ENCODE peak calls at places on chromosomes 16 and 17, in five cellular contexts. Q is H1, L is HCT116, X is K562, R is HepG2. T is an unnamed sample.

GRCh38 chr17:78654230-78654824 is 77.1 kb upstream of the DNAH17 start:
- DNase-seq in Q (no peak), L (no peak), X (no peak), R (no peak), T (no peak)

GRCh38 chr17:45345246-45345553 is 28.4 kb upstream of the MAP3K14 start:
- DNase-seq in Q (no peak), L (no peak), X (no peak), R (no peak), T (no peak)

GRCh38 chr17:80872011-80872929 is 119.4 kb upstream of the CHMP6 start:
- DNase-seq in Q (no peak), L (no peak), X (no peak), R (no peak), T (no peak)

GRCh38 chr17:18280766-18281165 is 20.3 kb downstream of the MIEF2 start:
- DNase-seq in Q (no peak), L (no peak), X (peak), R (no peak), T (no peak)

GRCh38 chr17:44794699-44795413 is 35.2 kb downstream of the GJC1 start:
- DNase-seq in Q (no peak), L (peak), X (peak), R (no peak), T (no peak)

GRCh38 chr16:30478766-30479478 is 6.4 kb downstream of the ITGAL start:
- DNase-seq in Q (no peak), L (no peak), X (peak), R (no peak), T (no peak)

GRCh38 chr17:2853111-2853721 is 57.0 kb downstream of the RAP1GAP2 start:
- DNase-seq in Q (peak), L (no peak), X (no peak), R (no peak), T (no peak)

GRCh38 chr16:51374346-51374745 is 223.3 kb upstream of the SALL1 start:
- DNase-seq in Q (no peak), L (no peak), X (no peak), R (no peak), T (no peak)

GRCh38 chr17:2947588-2947950 is 115.8 kb downstream of the OR1D5 start:
- DNase-seq in Q (no peak), L (no peak), X (no peak), R (no peak), T (no peak)

GRCh38 chr16:77570574-77570973 is 135.7 kb upstream of the ADAMTS18 start:
- DNase-seq in Q (no peak), L (no peak), X (no peak), R (no peak), T (no peak)

GRCh38 chr16:17359778-17360177 is 111.0 kb downstream of the XYLT1 start:
- DNase-seq in Q (no peak), L (no peak), X (no peak), R (no peak), T (no peak)

GRCh38 chr16:3610698-3611144 is 685 bp downstream of the SLX4 start:
- DNase-seq in Q (no peak), L (no peak), X (no peak), R (no peak), T (no peak)

GRCh38 chr16:12708266-12708665 is 95.4 kb downstream of the CPPED1 start:
- DNase-seq in Q (no peak), L (no peak), X (no peak), R (no peak), T (no peak)

GRCh38 chr16:86449377-86450095 is 60.8 kb upstream of the FOXF1 start:
- DNase-seq in Q (no peak), L (no peak), X (no peak), R (no peak), T (no peak)

GRCh38 chr16:622920-623280 is 7.9 kb upstream of the WFIKKN1 start:
- DNase-seq in Q (no peak), L (no peak), X (peak), R (no peak), T (no peak)

GRCh38 chr17:47802341-47803022 is 19.1 kb downstream of the OSBPL7 start:
- DNase-seq in Q (peak), L (peak), X (peak), R (peak), T (no peak)

GRCh38 chr16:15548482-15548891 is 94.5 kb downstream of the MARF1 start:
- DNase-seq in Q (no peak), L (no peak), X (no peak), R (peak), T (no peak)

GRCh38 chr16:54647216-54647615 is 283.4 kb upstream of the IRX5 start:
- DNase-seq in Q (no peak), L (no peak), X (no peak), R (no peak), T (no peak)

GRCh38 chr17:9206160-9206988 is 185.1 kb downstream of the NTN1 start:
- DNase-seq in Q (no peak), L (no peak), X (no peak), R (no peak), T (no peak)

GRCh38 chr16:84458606-84459516 is 45.6 kb downstream of the MEAK7 start:
- DNase-seq in Q (no peak), L (no peak), X (no peak), R (no peak), T (no peak)

GRCh38 chr16:70700101-70701020 is 14.5 kb upstream of the MTSS2 start:
- DNase-seq in Q (no peak), L (no peak), X (no peak), R (no peak), T (no peak)

GRCh38 chr17:40702271-40702670 is 1.3 kb downstream of the KRT24 start:
- DNase-seq in Q (no peak), L (no peak), X (no peak), R (no peak), T (no peak)

GRCh38 chr17:44781553-44782348 is 23.0 kb downstream of the ADAM11 start:
- DNase-seq in Q (no peak), L (no peak), X (no peak), R (no peak), T (no peak)

DNA sequence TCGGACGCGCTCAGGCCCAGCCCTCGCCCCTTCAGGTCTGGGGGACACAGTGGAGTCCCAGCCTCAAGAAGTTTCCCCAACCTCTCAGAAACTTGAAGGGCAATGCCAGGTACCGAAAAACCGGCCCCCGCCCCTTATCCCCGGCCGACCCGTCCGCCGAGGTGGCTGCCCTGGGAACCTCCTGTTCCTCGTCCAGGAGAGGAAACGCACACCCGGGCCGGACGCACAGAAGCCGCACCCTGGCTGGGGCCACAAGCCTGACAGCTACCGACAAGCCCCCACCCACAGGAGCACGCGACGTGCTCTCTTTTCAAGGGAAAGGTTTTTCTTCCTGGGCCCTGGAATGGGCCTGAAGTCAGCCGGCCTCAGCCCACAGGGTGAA is 37.2 kb downstream of the CBFA2T3 start:
- DNase-seq in Q (peak), L (no peak), X (no peak), R (no peak), T (no peak)
- H3K4me3 ChIP-seq in Q (no peak), L (peak), X (no peak), R (no peak), T (peak)

GRCh38 chr17:65920996-65921395 is 270.9 kb downstream of the CEP112 start:
- DNase-seq in Q (no peak), L (no peak), X (no peak), R (peak), T (no peak)
- TF ChIP-seq ZNF274 in Q (no peak), L (no peak), X (no peak), R (no peak), T (no peak)

DNA sequence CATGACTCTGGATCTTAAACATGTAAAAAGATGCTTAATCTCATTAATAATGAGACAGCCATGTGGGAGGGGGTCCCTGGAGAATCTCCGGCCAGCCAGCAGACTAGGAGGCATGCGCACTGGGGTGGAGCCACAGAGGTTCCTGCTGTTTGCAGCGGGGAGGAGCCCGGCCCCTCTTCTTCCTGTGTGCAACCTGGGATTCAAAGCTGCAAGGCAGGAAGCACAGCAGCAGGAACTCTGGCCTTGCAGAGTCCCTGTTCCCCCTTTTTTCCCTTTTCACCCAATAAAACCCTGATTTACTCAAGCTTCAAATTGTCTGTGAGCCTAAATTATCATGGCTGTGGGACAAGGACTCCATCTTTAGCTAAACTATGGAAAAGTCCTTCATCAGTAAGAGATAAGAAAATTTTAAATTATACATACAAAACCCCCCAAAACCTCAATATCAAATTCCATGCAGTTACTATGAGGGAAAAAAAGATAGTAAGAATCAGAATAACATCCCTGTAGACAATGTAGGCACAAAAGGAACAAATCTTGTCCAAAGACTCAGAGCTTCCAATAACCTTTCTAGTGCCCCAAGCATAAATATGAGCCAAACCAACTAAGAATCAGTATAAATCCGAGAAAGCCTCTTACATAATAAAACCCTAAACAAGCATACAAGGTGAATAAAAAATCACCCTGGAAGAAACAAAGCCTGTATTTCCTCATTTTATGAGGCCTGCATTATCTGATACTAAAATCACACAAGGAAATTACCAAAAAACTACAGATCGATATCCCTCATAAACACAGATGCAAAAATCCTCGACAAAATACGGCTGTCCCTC is 12.1 kb downstream of the CFDP1 start:
- DNase-seq in Q (peak), L (no peak), X (peak), R (peak), T (peak)
- H3K4me3 ChIP-seq in Q (no peak), L (no peak), X (peak), R (peak), T (no peak)

DNA sequence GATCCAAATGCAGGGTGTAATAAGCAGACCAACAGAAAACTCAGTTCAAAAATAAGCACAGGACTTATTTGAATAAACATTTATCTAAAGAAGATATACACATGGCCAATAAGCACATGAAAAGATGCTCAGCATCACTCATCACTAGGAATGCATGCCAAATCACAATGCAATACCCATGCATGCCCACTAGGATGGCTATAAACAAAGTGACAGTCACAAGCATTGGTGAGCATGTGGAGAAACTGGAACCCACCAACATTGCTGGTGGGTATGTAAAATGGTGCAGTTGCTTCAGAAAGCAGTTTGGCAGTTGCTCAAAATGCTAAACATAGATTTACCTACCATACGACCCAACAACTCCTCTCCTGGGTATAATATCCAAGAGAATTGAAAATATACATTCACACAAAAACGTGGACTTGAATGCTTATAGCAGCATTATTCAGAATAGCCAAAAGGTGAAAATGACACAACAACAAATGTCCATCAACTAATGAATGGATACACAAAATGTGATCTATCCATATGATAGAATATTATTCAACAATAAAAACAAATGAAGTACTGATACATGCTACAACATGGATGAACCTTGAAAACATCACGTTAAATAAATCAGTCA is 20.1 kb downstream of the UBE2O start:
- DNase-seq in Q (no peak), L (peak), X (no peak), R (peak), T (no peak)
- TF ChIP-seq ZNF274 in Q (no peak), L (no peak), X (no peak), R (no peak), T (no peak)

GRCh38 chr16:2432801-2433505 is 3.7 kb downstream of the CCNF start:
- DNase-seq in Q (no peak), L (no peak), X (no peak), R (no peak), T (no peak)

GRCh38 chr16:2437032-2437790 is 8.0 kb downstream of the CCNF start:
- DNase-seq in Q (no peak), L (no peak), X (no peak), R (no peak), T (no peak)

GRCh38 chr16:2439598-2439997 is 10.4 kb downstream of the CCNF start:
- DNase-seq in Q (no peak), L (no peak), X (no peak), R (no peak), T (no peak)

GRCh38 chr16:2436110-2436509 is 6.9 kb downstream of the CCNF start:
- DNase-seq in Q (no peak), L (no peak), X (no peak), R (no peak), T (no peak)

GRCh38 chr16:2438121-2438520 is 8.9 kb downstream of the CCNF start:
- DNase-seq in Q (no peak), L (no peak), X (no peak), R (no peak), T (no peak)
- H3K4me3 ChIP-seq in Q (no peak), L (no peak), X (no peak), R (no peak), T (no peak)

T was measured in NT2/D1.